ENCODE peak calls at places on chromosomes 6 and 20, in six cellular contexts. U, J, G, Z, S and C are unnamed samples.
A peak's percentile ranks its signal among the peaks of the same experiment; 100 is the strongest.

GRCh38 chr6:4482461-4482860 is 293.7 kb upstream of the CDYL start:
- DNase-seq in U (no peak), J (no peak), G (no peak), Z (no peak), S (no peak), C (no peak)

GRCh38 chr6:133646021-133646682 is 242.8 kb upstream of the TCF21 start:
- DNase-seq in U (no peak), J (no peak), G (no peak), Z (no peak), S (no peak), C (no peak)

GRCh38 chr20:59662856-59663512 is 58.6 kb downstream of the PHACTR3 start:
- DNase-seq in U (no peak), J (no peak), G (no peak), Z (no peak), S (no peak), C (no peak)

GRCh38 chr6:167553716-167554115 is 228.8 kb downstream of the TTLL2 start:
- DNase-seq in U (no peak), J (no peak), G (no peak), Z (no peak), S (no peak), C (no peak)

GRCh38 chr6:145539831-145540230 is 195.5 kb downstream of the EPM2A start:
- DNase-seq in U (peak; percentile 17), J (no peak), G (no peak), Z (no peak), S (no peak), C (no peak)

GRCh38 chr6:111576302-111576701 is 29.4 kb downstream of the TRAF3IP2 start:
- DNase-seq in U (no peak), J (no peak), G (no peak), Z (no peak), S (no peak), C (no peak)

GRCh38 chr20:16261733-16262277 is 311.4 kb downstream of the KIF16B start:
- DNase-seq in U (no peak), J (no peak), G (no peak), Z (no peak), S (peak; percentile 18), C (no peak)

GRCh38 chr20:45052698-45053440 is 48.1 kb downstream of the KCNS1 start:
- DNase-seq in U (no peak), J (no peak), G (no peak), Z (no peak), S (no peak), C (no peak)

GRCh38 chr6:73695619-73696421 is at the start of gene CD109:
- DNase-seq in U (no peak), J (peak; percentile 62), G (peak; percentile 67), Z (peak; percentile 64), S (peak; percentile 87), C (peak; percentile 56)

GRCh38 chr20:1875762-1876161 is 19.4 kb upstream of the SIRPA start:
- DNase-seq in U (no peak), J (no peak), G (no peak), Z (no peak), S (peak; percentile 74), C (no peak)

GRCh38 chr20:64011366-64011779 is 24.6 kb upstream of the C20orf204 start:
- DNase-seq in U (no peak), J (no peak), G (no peak), Z (no peak), S (no peak), C (no peak)

GRCh38 chr6:149289192-149289741 is 28.2 kb upstream of the TAB2 start:
- DNase-seq in U (no peak), J (no peak), G (no peak), Z (no peak), S (no peak), C (no peak)

GRCh38 chr6:158381214-158381613 is 68.9 kb downstream of the TULP4 start:
- DNase-seq in U (no peak), J (no peak), G (no peak), Z (no peak), S (no peak), C (no peak)

GRCh38 chr6:160048471-160048870 is 73.1 kb upstream of the SLC22A1 start:
- DNase-seq in U (no peak), J (no peak), G (no peak), Z (no peak), S (no peak), C (no peak)

GRCh38 chr6:43478008-43478372 is 620 bp downstream of the TJAP1 start:
- DNase-seq in U (no peak), J (no peak), G (no peak), Z (no peak), S (no peak), C (no peak)

GRCh38 chr6:167285077-167285770 is 5.9 kb upstream of the UNC93A start:
- DNase-seq in U (no peak), J (no peak), G (no peak), Z (no peak), S (no peak), C (no peak)

GRCh38 chr20:20489054-20489453 is 121.2 kb downstream of the INSM1 start:
- DNase-seq in U (no peak), J (no peak), G (no peak), Z (no peak), S (no peak), C (no peak)

GRCh38 chr20:8362457-8362856 is 230.4 kb downstream of the PLCB1 start:
- DNase-seq in U (no peak), J (no peak), G (no peak), Z (no peak), S (no peak), C (no peak)

GRCh38 chr6:21386744-21387143 is 206.8 kb upstream of the SOX4 start:
- DNase-seq in U (no peak), J (no peak), G (no peak), Z (peak; percentile 36), S (peak; percentile 84), C (no peak)

GRCh38 chr20:24738981-24739633 is 210.0 kb upstream of the CST7 start:
- DNase-seq in U (no peak), J (no peak), G (no peak), Z (peak; percentile 2), S (no peak), C (no peak)

GRCh38 chr6:125554456-125554855 is 195.0 kb upstream of the HEY2 start:
- DNase-seq in U (no peak), J (no peak), G (no peak), Z (no peak), S (no peak), C (no peak)

GRCh38 chr6:7004581-7005297 is 103.0 kb upstream of the RREB1 start:
- DNase-seq in U (no peak), J (no peak), G (peak; percentile 51), Z (no peak), S (no peak), C (no peak)

GRCh38 chr20:56985286-56985685 is 281.2 kb downstream of the BMP7 start:
- DNase-seq in U (no peak), J (no peak), G (no peak), Z (no peak), S (no peak), C (no peak)

GRCh38 chr6:135182993-135183531 is 2.0 kb downstream of the MYB start:
- DNase-seq in U (no peak), J (no peak), G (peak; percentile 70), Z (peak; percentile 58), S (no peak), C (no peak)

GRCh38 chr6:109048176-109048575 is 46.5 kb downstream of the SESN1 start:
- DNase-seq in U (no peak), J (no peak), G (no peak), Z (no peak), S (no peak), C (no peak)

GRCh38 chr20:49593441-49594142 is 25.7 kb upstream of the PTGIS start:
- DNase-seq in U (no peak), J (no peak), G (no peak), Z (no peak), S (no peak), C (no peak)
- H3K27ac ChIP-seq in U (no peak overlapping the region), J (peak overlapping the region; percentile 29), G (peak overlapping the region; percentile 50), Z (peak overlapping the region; percentile 84), S (no peak overlapping the region), C (peak overlapping the region; percentile 81)

GRCh38 chr6:87241304-87241703 is 81.1 kb upstream of the SMIM8 start:
- DNase-seq in U (no peak), J (no peak), G (no peak), Z (no peak), S (peak; percentile 53), C (no peak)
- TF ChIP-seq CTCF in U (no peak), J (no peak), G (no peak), Z (no peak), S (peak; percentile 22), C (no peak)

GRCh38 chr6:34992353-34992752 is 103.3 kb downstream of the ANKS1A start:
- DNase-seq in U (no peak), J (no peak), G (no peak), Z (no peak), S (peak; percentile 49), C (no peak)
- H3K36me3 ChIP-seq in U (peaks cover 66% of the 10 kb centered on the region), J (peaks cover 73% of the 10 kb centered on the region), G (peaks cover 81% of the 10 kb centered on the region), Z (no peaks in the 10 kb centered on the region), S (peaks cover 79% of the 10 kb centered on the region), C (no peaks in the 10 kb centered on the region)

DNA sequence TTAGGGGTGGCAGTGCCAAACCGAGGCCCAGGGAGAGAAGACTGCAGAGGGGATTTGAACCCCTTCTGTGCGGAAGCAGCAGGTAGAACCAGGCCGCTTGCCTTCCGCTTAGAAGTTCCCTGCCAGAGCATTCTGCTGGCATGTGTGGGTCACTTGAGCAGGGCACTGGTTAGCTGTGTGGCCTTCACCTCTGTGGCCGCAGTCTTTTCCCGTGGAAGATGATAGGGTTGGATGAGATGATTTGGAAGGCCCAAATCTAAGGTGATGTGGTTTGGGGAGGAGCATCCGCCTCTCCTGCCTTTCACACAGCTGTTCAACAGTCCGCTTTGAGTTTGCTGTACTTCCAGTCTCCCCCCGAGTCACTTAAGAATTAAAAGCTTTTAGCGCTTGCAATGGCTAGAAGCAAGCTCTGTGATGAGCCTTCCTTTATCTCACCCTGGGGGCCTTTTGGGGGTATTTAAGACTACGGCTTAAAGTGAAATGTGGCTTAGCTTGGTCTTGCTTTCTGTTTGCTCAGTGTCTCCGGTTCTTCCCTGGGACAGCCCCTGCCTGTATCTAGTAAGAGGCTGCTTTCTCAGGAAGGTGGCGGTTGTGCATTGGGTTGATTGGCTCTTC is 743 bp downstream of the CMTR1 start:
- DNase-seq in U (peak; percentile 46), J (peak; percentile 29), G (no peak), Z (peak; percentile 15), S (peak; percentile 50), C (no peak)
- H3K27ac ChIP-seq in U (peak overlapping the region; percentile 71), J (peak overlapping the region; percentile 88), G (peak overlapping the region; percentile 93), Z (peak overlapping the region; percentile 85), S (peak overlapping the region; percentile 29), C (peak overlapping the region; percentile 96)

GRCh38 chr6:38068854-38069253 is 249.3 kb downstream of the ZFAND3 start:
- DNase-seq in U (peak; percentile 17), J (no peak), G (no peak), Z (no peak), S (no peak), C (peak; percentile 17)
- TF ChIP-seq CTCF in U (no peak), J (peak; percentile 37), G (no peak), Z (peak; percentile 7), S (no peak), C (peak; percentile 45)

GRCh38 chr6:18216411-18216810 is 47.9 kb downstream of the DEK start:
- DNase-seq in U (no peak), J (no peak), G (no peak), Z (no peak), S (no peak), C (no peak)
- H3K36me3 ChIP-seq in U (peaks cover 3% of the 10 kb centered on the region), J (peaks cover 74% of the 10 kb centered on the region), G (peaks cover 70% of the 10 kb centered on the region), Z (no peaks in the 10 kb centered on the region), S (peaks cover 18% of the 10 kb centered on the region), C (peaks cover 11% of the 10 kb centered on the region)